ENCODE peak calls at places on chromosome 5, in six cellular contexts. B is anterior cingulate cortex, U is T1000, L is HT-29, Q is right cardiac atrium, Y is NCI-H1092. X is an unnamed sample.

GRCh38 chr5:142819292-142819691 is 49.1 kb downstream of the ARHGAP26 start:
- DNase-seq in B (no peak), U (no peak), Q (no peak), L (peak), Y (no peak), X (no peak)

GRCh38 chr5:143033535-143034260 is 263.5 kb downstream of the ARHGAP26 start:
- DNase-seq in Y (no peak), B (no peak), Q (no peak), L (no peak), U (no peak), X (no peak)

GRCh38 chr5:173969167-173970049 is 19.6 kb upstream of the C5orf47 start:
- DNase-seq in L (peak), Y (no peak), Q (no peak), U (peak), B (no peak), X (no peak)

GRCh38 chr5:108681079-108681921 is 66.4 kb upstream of the FER start:
- DNase-seq in U (no peak), Y (peak), L (peak), B (no peak), Q (peak), X (peak)

GRCh38 chr5:102309586-102309985 is 13.5 kb upstream of the SLCO4C1 start:
- DNase-seq in U (no peak), L (no peak), Y (no peak), B (no peak), Q (no peak), X (no peak)

GRCh38 chr5:102554092-102554491 is 55.3 kb upstream of the SLCO6A1 start:
- DNase-seq in L (no peak), Q (no peak), Y (no peak), U (no peak), B (no peak), X (no peak)

GRCh38 chr5:78985407-78986223 is 505 bp upstream of the ARSB start:
- DNase-seq in B (peak), Q (peak), U (peak), Y (no peak), L (peak), X (peak)

GRCh38 chr5:93382188-93382587 is 198.8 kb downstream of the NR2F1-AS1 start:
- DNase-seq in Y (no peak), U (no peak), Q (no peak), L (no peak), B (no peak), X (no peak)

GRCh38 chr5:71778678-71779276 is 59.7 kb downstream of the CARTPT start:
- DNase-seq in L (peak), U (no peak), B (no peak), Y (peak), Q (peak), X (peak)

GRCh38 chr5:10192309-10192708 is 57.4 kb downstream of the ATPSCKMT start:
- DNase-seq in U (no peak), Q (no peak), Y (no peak), B (no peak), L (no peak), X (no peak)

GRCh38 chr5:172459396-172460165 is 5.3 kb upstream of the SH3PXD2B start:
- DNase-seq in U (no peak), Q (no peak), Y (no peak), L (no peak), B (no peak), X (no peak)